ENCODE peak calls at places on chromosomes 2 and 18, in six cellular contexts. One of them, this sample, is unnamed.

GRCh38 chr18:76977681-76978234 is 154.8 kb downstream of the MBP start:
- DNase-seq in right lobe of liver: no peak
- DNase-seq in activated CD8-positive, alpha-beta memory T cell treated with anti-CD3 and anti-CD28 coated beads, Interleukin-2, amount 10 ng/mL, durations not matched to agents 7 days and 5 days: no peak
- DNase-seq in stimulated activated CD8-positive, alpha-beta memory T cell treated with anti-CD3 and anti-CD28 coated beads, Interleukin-15, amount 100 ng/mL, for 24 hours: no peak
- DNase-seq in germinal center: no peak
- DNase-seq in cardiac muscle cell: no peak
- DNase-seq in this sample: no peak

GRCh38 chr2:195029804-195030654 is 627.0 kb upstream of the SLC39A10 start:
- DNase-seq in stimulated activated CD8-positive, alpha-beta memory T cell treated with anti-CD3 and anti-CD28 coated beads, Interleukin-15, amount 100 ng/mL, for 24 hours: no peak
- DNase-seq in activated CD8-positive, alpha-beta memory T cell treated with anti-CD3 and anti-CD28 coated beads, Interleukin-2, amount 10 ng/mL, durations not matched to agents 7 days and 5 days: no peak
- DNase-seq in right lobe of liver: no peak
- DNase-seq in cardiac muscle cell: no peak
- DNase-seq in germinal center: no peak
- DNase-seq in this sample: no peak

GRCh38 chr2:120683701-120684100 is 52.0 kb upstream of the GLI2 start:
- DNase-seq in right lobe of liver: no peak
- DNase-seq in activated CD8-positive, alpha-beta memory T cell treated with anti-CD3 and anti-CD28 coated beads, Interleukin-2, amount 10 ng/mL, durations not matched to agents 7 days and 5 days: no peak
- DNase-seq in germinal center: no peak
- DNase-seq in stimulated activated CD8-positive, alpha-beta memory T cell treated with anti-CD3 and anti-CD28 coated beads, Interleukin-15, amount 100 ng/mL, for 24 hours: no peak
- DNase-seq in cardiac muscle cell: no peak
- DNase-seq in this sample: no peak

GRCh38 chr2:121046335-121046734 is 238.7 kb downstream of the TFCP2L1 start:
- DNase-seq in cardiac muscle cell: no peak
- DNase-seq in stimulated activated CD8-positive, alpha-beta memory T cell treated with anti-CD3 and anti-CD28 coated beads, Interleukin-15, amount 100 ng/mL, for 24 hours: no peak
- DNase-seq in activated CD8-positive, alpha-beta memory T cell treated with anti-CD3 and anti-CD28 coated beads, Interleukin-2, amount 10 ng/mL, durations not matched to agents 7 days and 5 days: no peak
- DNase-seq in germinal center: no peak
- DNase-seq in right lobe of liver: no peak
- DNase-seq in this sample: no peak

GRCh38 chr18:5890606-5891360 is 4.5 kb downstream of the TMEM200C start:
- DNase-seq in cardiac muscle cell: peak; percentile 34
- DNase-seq in germinal center: peak; percentile 77
- DNase-seq in stimulated activated CD8-positive, alpha-beta memory T cell treated with anti-CD3 and anti-CD28 coated beads, Interleukin-15, amount 100 ng/mL, for 24 hours: no peak
- DNase-seq in right lobe of liver: peak; percentile 49
- DNase-seq in activated CD8-positive, alpha-beta memory T cell treated with anti-CD3 and anti-CD28 coated beads, Interleukin-2, amount 10 ng/mL, durations not matched to agents 7 days and 5 days: no peak
- DNase-seq in this sample: no peak

GRCh38 chr2:70983506-70984227 is 5.2 kb downstream of the ANKRD53 start:
- DNase-seq in stimulated activated CD8-positive, alpha-beta memory T cell treated with anti-CD3 and anti-CD28 coated beads, Interleukin-15, amount 100 ng/mL, for 24 hours: no peak
- DNase-seq in germinal center: no peak
- DNase-seq in cardiac muscle cell: no peak
- DNase-seq in right lobe of liver: peak; percentile 11
- DNase-seq in activated CD8-positive, alpha-beta memory T cell treated with anti-CD3 and anti-CD28 coated beads, Interleukin-2, amount 10 ng/mL, durations not matched to agents 7 days and 5 days: peak; percentile 31
- DNase-seq in this sample: no peak

GRCh38 chr18:3623769-3624545 is 174.0 kb downstream of the TGIF1 start:
- DNase-seq in stimulated activated CD8-positive, alpha-beta memory T cell treated with anti-CD3 and anti-CD28 coated beads, Interleukin-15, amount 100 ng/mL, for 24 hours: no peak
- DNase-seq in germinal center: no peak
- DNase-seq in activated CD8-positive, alpha-beta memory T cell treated with anti-CD3 and anti-CD28 coated beads, Interleukin-2, amount 10 ng/mL, durations not matched to agents 7 days and 5 days: no peak
- DNase-seq in cardiac muscle cell: peak; percentile 97
- DNase-seq in right lobe of liver: peak; percentile 95
- DNase-seq in this sample: peak; percentile 95

GRCh38 chr2:120231974-120232635 is 8.9 kb upstream of the TMEM185B start:
- DNase-seq in right lobe of liver: no peak
- DNase-seq in activated CD8-positive, alpha-beta memory T cell treated with anti-CD3 and anti-CD28 coated beads, Interleukin-2, amount 10 ng/mL, durations not matched to agents 7 days and 5 days: peak; percentile 93
- DNase-seq in germinal center: peak; percentile 80
- DNase-seq in stimulated activated CD8-positive, alpha-beta memory T cell treated with anti-CD3 and anti-CD28 coated beads, Interleukin-15, amount 100 ng/mL, for 24 hours: no peak
- DNase-seq in cardiac muscle cell: no peak
- DNase-seq in this sample: no peak

GRCh38 chr2:60867848-60868247 is 13.5 kb upstream of the REL start:
- DNase-seq in germinal center: peak; percentile 68
- DNase-seq in cardiac muscle cell: no peak
- DNase-seq in right lobe of liver: no peak
- DNase-seq in stimulated activated CD8-positive, alpha-beta memory T cell treated with anti-CD3 and anti-CD28 coated beads, Interleukin-15, amount 100 ng/mL, for 24 hours: no peak
- DNase-seq in activated CD8-positive, alpha-beta memory T cell treated with anti-CD3 and anti-CD28 coated beads, Interleukin-2, amount 10 ng/mL, durations not matched to agents 7 days and 5 days: peak; percentile 59
- DNase-seq in this sample: no peak

GRCh38 chr18:67239826-67240225 is 276.7 kb downstream of the DSEL start:
- DNase-seq in right lobe of liver: no peak
- DNase-seq in activated CD8-positive, alpha-beta memory T cell treated with anti-CD3 and anti-CD28 coated beads, Interleukin-2, amount 10 ng/mL, durations not matched to agents 7 days and 5 days: no peak
- DNase-seq in germinal center: no peak
- DNase-seq in cardiac muscle cell: no peak
- DNase-seq in stimulated activated CD8-positive, alpha-beta memory T cell treated with anti-CD3 and anti-CD28 coated beads, Interleukin-15, amount 100 ng/mL, for 24 hours: no peak
- DNase-seq in this sample: no peak

GRCh38 chr2:85972355-85972754 is 83.6 kb upstream of the ST3GAL5 start:
- DNase-seq in stimulated activated CD8-positive, alpha-beta memory T cell treated with anti-CD3 and anti-CD28 coated beads, Interleukin-15, amount 100 ng/mL, for 24 hours: no peak
- DNase-seq in cardiac muscle cell: no peak
- DNase-seq in right lobe of liver: no peak
- DNase-seq in activated CD8-positive, alpha-beta memory T cell treated with anti-CD3 and anti-CD28 coated beads, Interleukin-2, amount 10 ng/mL, durations not matched to agents 7 days and 5 days: no peak
- DNase-seq in germinal center: no peak
- DNase-seq in this sample: no peak

GRCh38 chr2:10136187-10136934 is 13.8 kb downstream of the RRM2 start:
- DNase-seq in stimulated activated CD8-positive, alpha-beta memory T cell treated with anti-CD3 and anti-CD28 coated beads, Interleukin-15, amount 100 ng/mL, for 24 hours: no peak
- DNase-seq in right lobe of liver: no peak
- DNase-seq in activated CD8-positive, alpha-beta memory T cell treated with anti-CD3 and anti-CD28 coated beads, Interleukin-2, amount 10 ng/mL, durations not matched to agents 7 days and 5 days: no peak
- DNase-seq in cardiac muscle cell: no peak
- DNase-seq in germinal center: no peak
- DNase-seq in this sample: no peak